ENCODE peak calls at places on chromosomes 1 and 21, in four cellular contexts. P is GM23338, G is PC-3, N is GM23248. M is an unnamed sample.

GRCh38 chr1:97006044-97006676 is 284.6 kb downstream of the PTBP2 start:
- DNase-seq in P (no peak), G (peak), N (peak), M (peak)

GRCh38 chr1:30381266-30381665 is 342.1 kb downstream of the MATN1 start:
- DNase-seq in N (no peak), P (no peak), G (no peak), M (no peak)

GRCh38 chr1:105872761-105873286 is 1183.7 kb upstream of the PRMT6 start:
- DNase-seq in G (peak), P (no peak), N (no peak), M (no peak)

GRCh38 chr1:24236170-24237045 is 49.3 kb upstream of the IFNLR1 start:
- DNase-seq in N (peak), P (peak), G (peak), M (peak)

GRCh38 chr1:204075116-204075636 is 2.3 kb downstream of the SOX13 start:
- DNase-seq in N (peak), G (peak), P (peak), M (peak)

GRCh38 chr21:31900121-31900895 is 27.5 kb downstream of the HUNK start:
- DNase-seq in P (no peak), G (no peak), N (no peak), M (peak)

GRCh38 chr1:41672173-41672572 is 187.7 kb upstream of the EDN2 start:
- DNase-seq in P (no peak), N (peak), G (peak), M (peak)

GRCh38 chr1:43315963-43316737 is 15.4 kb downstream of the TIE1 start:
- DNase-seq in G (no peak), P (no peak), N (peak), M (no peak)

GRCh38 chr1:22721122-22721873 is 10.7 kb downstream of the EPHB2 start:
- DNase-seq in P (no peak), G (no peak), N (no peak), M (no peak)

GRCh38 chr1:26017606-26018005 is 4.0 kb upstream of the EXTL1 start:
- DNase-seq in G (no peak), N (peak), P (no peak), M (no peak)

GRCh38 chr1:64398937-64399336 is 71.0 kb upstream of the CACHD1 start:
- DNase-seq in N (no peak), P (no peak), G (no peak), M (no peak)

GRCh38 chr1:37478890-37479254 is 4.5 kb downstream of the ZC3H12A start:
- DNase-seq in G (peak), N (no peak), P (no peak), M (no peak)

GRCh38 chr1:87115317-87115885 is 201.0 kb downstream of the HS2ST1 start:
- DNase-seq in G (peak), N (peak), P (no peak), M (no peak)

GRCh38 chr1:118118469-118118868 is 66.6 kb downstream of the SPAG17 start:
- DNase-seq in N (no peak), G (no peak), P (no peak), M (peak)

GRCh38 chr1:162889989-162890388 is 29.0 kb upstream of the CCDC190 start:
- DNase-seq in G (no peak), P (no peak), N (no peak), M (no peak)

GRCh38 chr1:212162635-212163034 is 122.6 kb upstream of the PPP2R5A start:
- DNase-seq in G (no peak), N (peak), P (no peak), M (no peak)

GRCh38 chr1:16174886-16175598 is 19.2 kb upstream of the EPHA2 start:
- DNase-seq in N (no peak), P (no peak), G (no peak), M (no peak)

GRCh38 chr1:206590025-206590834 is 22.0 kb downstream of the EIF2D start:
- DNase-seq in P (peak), N (peak), G (peak), M (no peak)

GRCh38 chr1:29990304-29990703 is 733.1 kb downstream of the MATN1 start:
- DNase-seq in G (no peak), N (no peak), P (no peak), M (no peak)

GRCh38 chr21:32256873-32257620 is 21.8 kb downstream of the MIS18A start:
- DNase-seq in G (peak), P (no peak), N (peak), M (peak)

GRCh38 chr1:244311784-244312532 is 139.8 kb downstream of the ADSS2 start:
- DNase-seq in N (peak), G (no peak), P (no peak), M (no peak)

GRCh38 chr21:33025471-33026298 is at the start of gene OLIG2:
- DNase-seq in G (no peak), N (no peak), P (peak), M (no peak)

GRCh38 chr1:153365696-153366095 is 8.0 kb downstream of the S100A9 start:
- DNase-seq in P (no peak), G (no peak), N (no peak), M (no peak)

GRCh38 chr1:153366261-153366660 is 8.6 kb downstream of the S100A9 start:
- DNase-seq in G (no peak), N (no peak), P (no peak), M (no peak)

GRCh38 chr1:153364181-153364580 is 6.5 kb downstream of the S100A9 start:
- DNase-seq in P (no peak), G (peak), N (no peak), M (no peak)

GRCh38 chr1:153363641-153364040 is 6.0 kb downstream of the S100A9 start:
- DNase-seq in N (no peak), G (no peak), P (no peak), M (no peak)

GRCh38 chr1:153364766-153365678 is 7.4 kb downstream of the S100A9 start:
- DNase-seq in G (peak), P (no peak), N (no peak), M (no peak)
- H3K27ac ChIP-seq in G (no peak), P (no peak), N (no peak), M (no peak)

DNA sequence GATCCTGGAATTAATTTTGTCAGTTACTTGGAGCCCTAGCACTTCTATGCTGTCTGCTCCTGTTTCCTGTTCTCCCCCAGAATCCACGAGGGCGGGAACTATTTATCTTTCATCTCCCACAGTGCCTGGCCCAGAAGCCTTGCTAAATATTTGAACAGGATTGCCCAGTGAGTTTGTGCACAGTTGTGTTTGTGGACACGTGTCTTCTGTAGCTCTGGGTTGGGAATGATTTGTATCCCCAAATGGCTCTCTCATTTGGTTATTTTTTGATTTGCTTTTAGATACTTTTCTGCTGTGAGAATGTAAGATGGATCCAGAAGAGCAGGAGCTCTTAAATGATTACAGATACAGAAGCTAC is 7.8 kb downstream of the DOP1B start:
- DNase-seq in N (no peak), P (no peak), G (no peak), M (peak)
- TF ChIP-seq EZH2phosphoT487 in N (no peak), P (no peak), G (no peak), M (no peak)

GRCh38 chr1:200075522-200075921 is 48.0 kb downstream of the NR5A2 start:
- DNase-seq in N (peak), G (no peak), P (peak), M (no peak)

GRCh38 chr1:200079576-200079975 is 52.1 kb downstream of the NR5A2 start:
- DNase-seq in N (no peak), G (no peak), P (no peak), M (no peak)

GRCh38 chr1:200072636-200073285 is 45.3 kb downstream of the NR5A2 start:
- DNase-seq in N (peak), P (no peak), G (no peak), M (no peak)

GRCh38 chr1:200073286-200073637 is 45.8 kb downstream of the NR5A2 start:
- DNase-seq in P (no peak), N (no peak), G (no peak), M (no peak)

GRCh38 chr1:200075938-200076546 is 48.5 kb downstream of the NR5A2 start:
- DNase-seq in G (peak), P (peak), N (peak), M (peak)
- H3K27ac ChIP-seq in G (no peak), P (peak), N (no peak), M (no peak)

DNA sequence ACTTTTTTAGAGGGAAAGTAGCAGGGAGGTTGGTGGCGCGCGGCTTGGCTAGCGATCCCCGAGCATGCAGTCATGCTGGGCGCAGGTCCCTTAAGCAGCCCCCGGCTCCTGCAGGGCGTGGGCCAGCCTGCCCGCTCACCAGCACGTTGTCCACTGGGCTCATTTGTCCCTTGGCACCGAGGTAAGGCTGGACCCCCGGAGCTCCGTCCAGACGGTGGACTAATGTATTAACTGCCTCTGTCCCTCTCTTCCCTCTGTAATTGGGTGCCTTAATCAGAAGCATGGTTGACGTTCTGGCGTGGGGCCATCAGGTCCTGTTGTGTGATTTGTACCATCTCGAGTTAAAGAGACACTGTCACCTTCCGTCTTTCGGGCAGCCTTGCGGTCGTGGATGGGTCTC is 17.7 kb downstream of the TMEM201 start:
- DNase-seq in N (no peak), P (no peak), G (no peak), M (no peak)
- TF ChIP-seq EZH2phosphoT487 in N (no peak), P (no peak), G (no peak), M (no peak)

GRCh38 chr1:110188116-110188618 is 21.9 kb upstream of the KCNC4 start:
- DNase-seq in P (no peak), N (peak), G (peak), M (no peak)
- H3K27ac ChIP-seq in P (no peak), N (peak), G (peak), M (no peak)

GRCh38 chr1:156705918-156706646 is 699 bp upstream of the CRABP2 start:
- DNase-seq in N (peak), P (peak), G (peak), M (peak)

GRCh38 chr1:156707486-156708244 is 2.3 kb upstream of the CRABP2 start:
- DNase-seq in P (peak), G (no peak), N (peak), M (no peak)

GRCh38 chr1:156707027-156707426 is 1.6 kb upstream of the CRABP2 start:
- DNase-seq in P (no peak), G (no peak), N (peak), M (no peak)

GRCh38 chr1:156705321-156705917 is at the start of gene CRABP2:
- DNase-seq in N (peak), P (peak), G (peak), M (peak)

GRCh38 chr1:156706647-156707008 is 1.2 kb upstream of the CRABP2 start:
- DNase-seq in N (peak), P (peak), G (peak), M (peak)
- TF ChIP-seq EZH2phosphoT487 in N (no peak), P (no peak), G (no peak), M (no peak)